ENCODE peak calls at places on chromosomes 5 and 9, in four cellular contexts. B, A, I and R are unnamed samples.

GRCh38 chr9:87862536-87863268 is 20.0 kb upstream of the SPATA31E1 start:
- DNase-seq in I (peak), B (peak), A (no peak), R (no peak)

GRCh38 chr9:20640331-20641187 is 18.3 kb upstream of the MLLT3 start:
- DNase-seq in I (no peak), A (no peak), B (peak), R (peak)

GRCh38 chr5:154630410-154630809 is 124.8 kb upstream of the LARP1 start:
- DNase-seq in A (no peak), I (no peak), B (no peak), R (no peak)

GRCh38 chr9:121261107-121261460 is 6.9 kb upstream of the GSN start:
- DNase-seq in I (no peak), A (no peak), B (no peak), R (no peak)

GRCh38 chr5:75050415-75050814 is 1.9 kb downstream of the GCNT4 start:
- DNase-seq in B (no peak), I (peak), A (peak), R (no peak)

GRCh38 chr5:111694183-111694582 is 62.8 kb downstream of the NREP start:
- DNase-seq in A (no peak), I (no peak), B (peak), R (no peak)

GRCh38 chr9:125240649-125240999 is 519 bp downstream of the HSPA5 start:
- DNase-seq in B (no peak), A (peak), I (no peak), R (no peak)

GRCh38 chr5:118606940-118607339 is 381.4 kb downstream of the DTWD2 start:
- DNase-seq in A (no peak), I (no peak), B (no peak), R (no peak)

GRCh38 chr9:133186736-133187135 is 22.3 kb downstream of the OBP2B start:
- DNase-seq in A (no peak), I (no peak), B (no peak), R (no peak)

GRCh38 chr5:66494437-66494836 is 101.8 kb upstream of the MAST4 start:
- DNase-seq in I (no peak), A (peak), B (no peak), R (no peak)

GRCh38 chr9:84394036-84394435 is 53.5 kb upstream of the SLC28A3 start:
- DNase-seq in B (no peak), I (no peak), A (no peak), R (no peak)

GRCh38 chr9:84397822-84398221 is 57.3 kb upstream of the SLC28A3 start:
- DNase-seq in A (peak), I (no peak), B (peak), R (no peak)

GRCh38 chr9:84402517-84402916 is 62.0 kb upstream of the SLC28A3 start:
- DNase-seq in A (no peak), I (no peak), B (no peak), R (no peak)

GRCh38 chr9:84393266-84393905 is 52.8 kb upstream of the SLC28A3 start:
- DNase-seq in B (no peak), A (peak), I (no peak), R (no peak)

DNA sequence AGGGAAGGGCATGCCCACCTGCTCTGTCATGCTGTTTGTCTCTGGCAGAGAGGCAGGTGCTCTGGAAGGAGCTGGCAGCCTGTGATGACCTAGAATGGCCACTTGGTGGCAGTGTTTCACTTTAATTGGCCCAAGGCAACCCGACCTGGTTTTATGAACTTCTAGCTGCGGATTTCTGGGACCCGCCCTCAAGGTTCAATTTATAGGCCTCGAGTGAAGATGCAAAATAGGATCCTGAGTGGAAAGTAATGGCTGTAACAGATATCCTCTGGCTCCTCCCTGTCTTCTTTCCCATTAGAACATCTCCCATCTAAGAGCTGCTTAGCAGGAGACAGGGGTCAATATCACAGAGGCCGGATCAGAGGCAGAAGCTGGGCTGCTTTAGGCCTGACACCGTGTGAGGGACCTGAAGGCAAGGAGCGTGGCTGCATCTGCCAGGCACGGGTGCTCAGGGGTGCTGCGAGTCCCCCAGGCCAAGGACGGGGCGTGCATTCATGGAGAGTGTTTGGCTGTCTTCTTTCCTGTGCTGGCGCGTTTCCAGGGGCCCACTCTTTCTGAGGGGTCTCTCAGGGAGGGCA is 56.7 kb upstream of the SLC28A3 start:
- DNase-seq in A (peak), B (peak), I (peak), R (peak)
- TF ChIP-seq ELK1 in A (no peak), B (no peak), I (no peak), R (no peak)

DNA sequence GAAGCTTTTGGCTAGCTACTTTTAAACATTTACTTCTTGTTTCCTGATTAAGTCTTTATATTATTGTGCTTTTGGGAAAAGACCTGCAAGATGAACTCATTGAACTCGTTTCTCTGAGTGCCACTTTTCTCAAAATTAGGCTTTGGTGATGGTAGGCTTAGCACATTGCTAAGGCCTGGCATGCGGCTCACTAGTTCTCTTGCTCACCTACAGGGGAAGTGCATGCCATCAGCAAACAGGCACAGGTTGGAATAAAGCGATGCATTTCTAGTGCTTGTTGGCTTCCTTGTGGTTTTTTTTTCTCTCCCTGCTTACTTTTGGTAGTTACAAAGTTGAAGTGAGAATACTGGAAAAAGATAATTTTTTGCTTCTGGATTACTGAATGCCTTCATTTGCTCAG is 41.4 kb downstream of the TLE4 start:
- DNase-seq in A (no peak), I (no peak), B (no peak), R (no peak)
- TF ChIP-seq ELK1 in A (no peak), I (no peak), B (no peak), R (no peak)

GRCh38 chr5:55429221-55429620 is 105.5 kb downstream of the PLPP1 start:
- DNase-seq in I (no peak), B (no peak), A (no peak), R (no peak)

GRCh38 chr5:55426455-55426854 is 108.3 kb downstream of the PLPP1 start:
- DNase-seq in I (no peak), A (no peak), B (no peak), R (no peak)

GRCh38 chr5:55429707-55430253 is 105.0 kb downstream of the PLPP1 start:
- DNase-seq in I (no peak), B (no peak), A (no peak), R (no peak)

GRCh38 chr5:55432549-55432948 is 102.2 kb downstream of the PLPP1 start:
- DNase-seq in I (no peak), B (no peak), A (no peak), R (no peak)

GRCh38 chr5:55427157-55427556 is 107.6 kb downstream of the PLPP1 start:
- DNase-seq in I (no peak), B (peak), A (no peak), R (no peak)
- TF ChIP-seq ELK1 in I (no peak), B (no peak), A (no peak), R (no peak)

DNA sequence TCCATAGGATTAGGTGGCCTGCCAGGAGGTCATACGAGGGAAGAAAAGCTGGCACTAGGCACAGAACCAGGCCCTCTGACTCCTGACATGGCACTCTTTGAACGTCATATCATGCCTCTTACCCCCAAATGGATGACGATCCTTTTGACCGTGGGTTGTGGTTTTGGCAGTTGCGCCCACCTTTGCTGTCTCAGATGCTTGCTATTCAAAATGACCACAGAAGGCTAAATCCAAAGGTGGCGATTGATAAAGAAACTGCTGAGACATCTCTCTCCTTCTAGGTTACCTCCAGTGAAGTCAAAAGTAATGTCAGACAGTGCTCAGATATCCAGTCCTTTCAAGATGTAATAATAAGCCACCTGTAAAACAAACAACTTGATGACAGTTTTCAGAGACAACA is 385.0 kb downstream of the EFNA5 start:
- DNase-seq in I (no peak), A (no peak), B (no peak), R (no peak)
- TF ChIP-seq ELK1 in I (no peak), A (no peak), B (no peak), R (no peak)

GRCh38 chr5:130045334-130045733 is 141.1 kb downstream of the CHSY3 start:
- DNase-seq in I (no peak), B (no peak), A (no peak), R (no peak)
- TF ChIP-seq ELK1 in I (no peak), B (no peak), A (no peak), R (no peak)

GRCh38 chr5:69509212-69509611 is 16.6 kb downstream of the OCLN start:
- DNase-seq in I (no peak), A (no peak), B (no peak), R (no peak)

GRCh38 chr5:69510694-69511093 is 18.1 kb downstream of the OCLN start:
- DNase-seq in I (no peak), A (no peak), B (no peak), R (no peak)

GRCh38 chr5:69517763-69518212 is 25.2 kb downstream of the OCLN start:
- DNase-seq in I (no peak), A (no peak), B (peak), R (no peak)

GRCh38 chr5:69512740-69513260 is 20.2 kb downstream of the OCLN start:
- DNase-seq in B (peak), I (no peak), A (no peak), R (no peak)
- TF ChIP-seq ELK1 in B (no peak), I (no peak), A (no peak), R (no peak)

GRCh38 chr9:27785714-27786100 is 212.4 kb upstream of the C9orf72 start:
- DNase-seq in B (no peak), I (no peak), A (no peak), R (peak)
- TF ChIP-seq ELK1 in B (no peak), I (no peak), A (no peak), R (no peak)